ENCODE peak calls at places on chromosome 3, in nine cellular contexts. E, G, X, O, V, N, R, K and M are unnamed samples.

GRCh38 chr3:188687389-188687788 is 484.4 kb upstream of the TPRG1 start:
- DNase-seq in E (peak; percentile 50), G (no peak), X (no peak), O (no peak), V (peak; percentile 66), N (peak; percentile 14), R (peak; percentile 57), K (no peak), M (no peak)

GRCh38 chr3:126021702-126022101 is 52.7 kb downstream of the ROPN1B start:
- DNase-seq in E (peak; percentile 12), G (no peak), X (no peak), O (no peak), V (no peak), N (no peak), R (no peak), K (no peak), M (no peak)

GRCh38 chr3:130849111-130849552 is 44.8 kb upstream of the ATP2C1 start:
- DNase-seq in E (no peak), G (peak; percentile 72), X (no peak), O (no peak), V (no peak), N (no peak), R (peak; percentile 60), K (no peak), M (no peak)

GRCh38 chr3:142664311-142664710 is 59.5 kb upstream of the TRPC1 start:
- DNase-seq in E (no peak), G (no peak), X (no peak), O (no peak), V (no peak), N (no peak), R (no peak), K (peak; percentile 19), M (no peak)

GRCh38 chr3:189233225-189233858 is 61.6 kb downstream of the TPRG1 start:
- DNase-seq in E (peak; percentile 81), G (peak; percentile 55), X (peak; percentile 81), O (peak; percentile 62), V (peak; percentile 84), N (peak; percentile 83), R (peak; percentile 58), K (peak; percentile 58), M (peak; percentile 74)

GRCh38 chr3:46702246-46703012 is 1.2 kb downstream of the TMIE start:
- DNase-seq in E (no peak), G (peak; percentile 20), X (no peak), O (no peak), V (no peak), N (no peak), R (no peak), K (no peak), M (no peak)

GRCh38 chr3:172511783-172512357 is 11.4 kb downstream of the TNFSF10 start:
- DNase-seq in E (no peak), G (no peak), X (no peak), O (no peak), V (no peak), N (no peak), R (no peak), K (no peak), M (no peak)

GRCh38 chr3:187706966-187707365 is 4.6 kb upstream of the RTP2 start:
- DNase-seq in E (no peak), G (no peak), X (no peak), O (peak; percentile 71), V (no peak), N (peak; percentile 33), R (no peak), K (no peak), M (no peak)

GRCh38 chr3:122956685-122957455 is 70.7 kb downstream of the SEMA5B start:
- DNase-seq in E (peak; percentile 44), G (no peak), X (no peak), O (no peak), V (no peak), N (no peak), R (no peak), K (no peak), M (no peak)

GRCh38 chr3:186989429-186989828 is 59.1 kb downstream of the ST6GAL1 start:
- DNase-seq in E (no peak), G (no peak), X (no peak), O (no peak), V (no peak), N (no peak), R (no peak), K (no peak), M (no peak)

GRCh38 chr3:141524988-141525387 is 38.2 kb downstream of the RASA2 start:
- DNase-seq in E (no peak), G (no peak), X (no peak), O (no peak), V (no peak), N (no peak), R (no peak), K (no peak), M (no peak)

GRCh38 chr3:11632564-11632963 is 11.2 kb downstream of the VGLL4 start:
- DNase-seq in E (no peak), G (no peak), X (no peak), O (no peak), V (no peak), N (no peak), R (no peak), K (no peak), M (no peak)

GRCh38 chr3:11627612-11628011 is 16.1 kb downstream of the VGLL4 start:
- DNase-seq in E (no peak), G (no peak), X (no peak), O (no peak), V (no peak), N (no peak), R (no peak), K (no peak), M (no peak)

GRCh38 chr3:11632966-11633365 is 10.7 kb downstream of the VGLL4 start:
- DNase-seq in E (no peak), G (no peak), X (no peak), O (no peak), V (no peak), N (no peak), R (no peak), K (no peak), M (no peak)

GRCh38 chr3:11631822-11632221 is 11.9 kb downstream of the VGLL4 start:
- DNase-seq in E (no peak), G (no peak), X (no peak), O (no peak), V (no peak), N (no peak), R (no peak), K (no peak), M (no peak)

GRCh38 chr3:11629716-11630115 is 14.0 kb downstream of the VGLL4 start:
- DNase-seq in E (no peak), G (no peak), X (no peak), O (no peak), V (no peak), N (no peak), R (no peak), K (no peak), M (no peak)
- H3K4me1 ChIP-seq in E (peaks cover 18% of the 10 kb centered on the region), G (no peaks in the 10 kb centered on the region), X (peaks cover 26% of the 10 kb centered on the region), O (no peaks in the 10 kb centered on the region), V (no peaks in the 10 kb centered on the region), N (peaks cover 13% of the 10 kb centered on the region), R (no peaks in the 10 kb centered on the region), K (no peaks in the 10 kb centered on the region), M (no peaks in the 10 kb centered on the region)

GRCh38 chr3:37279226-37279625 is 104.8 kb upstream of the LRRFIP2 start:
- DNase-seq in E (no peak), G (no peak), X (peak; percentile 21), O (no peak), V (no peak), N (no peak), R (no peak), K (no peak), M (no peak)

GRCh38 chr3:37279858-37280257 is 105.5 kb upstream of the LRRFIP2 start:
- DNase-seq in E (no peak), G (no peak), X (no peak), O (no peak), V (no peak), N (no peak), R (no peak), K (no peak), M (no peak)

GRCh38 chr3:37287776-37288175 is 113.4 kb upstream of the LRRFIP2 start:
- DNase-seq in E (no peak), G (no peak), X (no peak), O (no peak), V (peak; percentile 69), N (no peak), R (peak; percentile 84), K (no peak), M (no peak)

DNA sequence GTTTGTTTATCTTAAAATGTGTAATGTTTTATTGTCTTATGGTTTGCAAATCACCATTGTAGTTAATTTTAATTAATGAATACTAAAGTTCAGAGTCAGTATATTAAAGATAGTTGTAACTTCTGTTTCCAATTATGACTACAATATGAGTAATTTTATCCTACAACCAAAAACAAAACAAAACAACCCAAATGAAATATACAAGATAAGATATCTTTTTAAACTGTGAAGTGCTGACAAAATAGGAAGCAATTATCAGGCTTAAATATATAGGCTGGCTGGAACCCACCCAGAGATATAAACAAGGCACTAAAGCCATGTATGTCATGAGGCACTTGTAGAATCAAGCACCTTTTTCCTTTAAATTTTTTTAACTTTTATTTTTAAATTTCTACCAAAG is 108.6 kb upstream of the LRRFIP2 start:
- DNase-seq in E (no peak), G (no peak), X (no peak), O (no peak), V (no peak), N (no peak), R (no peak), K (no peak), M (no peak)
- H3K4me1 ChIP-seq in E (no peaks in the 10 kb centered on the region), G (no peaks in the 10 kb centered on the region), X (no peaks in the 10 kb centered on the region), O (no peaks in the 10 kb centered on the region), V (peaks cover 17% of the 10 kb centered on the region), N (peaks cover 12% of the 10 kb centered on the region), R (peaks cover 15% of the 10 kb centered on the region), K (peaks cover 7% of the 10 kb centered on the region), M (no peaks in the 10 kb centered on the region)

GRCh38 chr3:151320131-151320530 is 3.5 kb upstream of the GPR87 start:
- DNase-seq in E (no peak), G (no peak), X (no peak), O (no peak), V (no peak), N (no peak), R (no peak), K (no peak), M (no peak)
- H3K4me1 ChIP-seq in E (peaks cover 27% of the 10 kb centered on the region), G (no peaks in the 10 kb centered on the region), X (no peaks in the 10 kb centered on the region), O (no peaks in the 10 kb centered on the region), V (peaks cover 65% of the 10 kb centered on the region), N (peaks cover 14% of the 10 kb centered on the region), R (peaks cover 42% of the 10 kb centered on the region), K (peaks cover 20% of the 10 kb centered on the region), M (no peaks in the 10 kb centered on the region)

GRCh38 chr3:53039376-53039752 is 6.5 kb downstream of the SFMBT1 start:
- DNase-seq in E (no peak), G (no peak), X (no peak), O (no peak), V (no peak), N (no peak), R (no peak), K (no peak), M (no peak)

GRCh38 chr3:53038679-53039375 is 7.0 kb downstream of the SFMBT1 start:
- DNase-seq in E (no peak), G (no peak), X (no peak), O (no peak), V (no peak), N (no peak), R (no peak), K (no peak), M (no peak)

GRCh38 chr3:53042654-53043053 is 3.2 kb downstream of the SFMBT1 start:
- DNase-seq in E (no peak), G (no peak), X (no peak), O (no peak), V (no peak), N (no peak), R (no peak), K (no peak), M (no peak)

GRCh38 chr3:53043738-53044137 is 2.1 kb downstream of the SFMBT1 start:
- DNase-seq in E (no peak), G (no peak), X (no peak), O (no peak), V (no peak), N (no peak), R (no peak), K (no peak), M (no peak)

GRCh38 chr3:53040361-53040820 is 5.5 kb downstream of the SFMBT1 start:
- DNase-seq in E (no peak), G (no peak), X (no peak), O (no peak), V (peak; percentile 64), N (no peak), R (peak; percentile 78), K (no peak), M (no peak)
- H3K4me1 ChIP-seq in E (peaks cover 34% of the 10 kb centered on the region), G (no peaks in the 10 kb centered on the region), X (peaks cover 20% of the 10 kb centered on the region), O (no peaks in the 10 kb centered on the region), V (peaks cover 28% of the 10 kb centered on the region), N (no peaks in the 10 kb centered on the region), R (peaks cover 35% of the 10 kb centered on the region), K (peaks cover 70% of the 10 kb centered on the region), M (no peaks in the 10 kb centered on the region)